ENCODE peak calls at places on chromosomes 5 and 9, in six cellular contexts. P, S, J, E, G and R are unnamed samples.

GRCh38 chr5:82749453-82749852 is 327.7 kb downstream of the TMEM167A start:
- DNase-seq in J (no peak), S (no peak), G (no peak), P (no peak), E (no peak), R (no peak)

GRCh38 chr5:138653502-138653901 is 78.3 kb upstream of the HSPA9 start:
- DNase-seq in P (peak), E (no peak), G (no peak), S (no peak), J (no peak), R (peak)

GRCh38 chr9:110029422-110029814 is 178.5 kb downstream of the C9orf152 start:
- DNase-seq in G (no peak), S (no peak), J (no peak), E (peak), P (no peak), R (peak)

GRCh38 chr5:149749481-149750365 is 19.6 kb downstream of the PPARGC1B start:
- DNase-seq in P (no peak), S (no peak), G (no peak), J (no peak), E (no peak), R (no peak)

GRCh38 chr5:52710310-52710971 is 77.3 kb upstream of the ITGA1 start:
- DNase-seq in S (no peak), P (no peak), E (no peak), J (no peak), G (no peak), R (no peak)

GRCh38 chr9:97992219-97992618 is 9.1 kb downstream of the ANP32B start:
- DNase-seq in S (no peak), J (no peak), E (no peak), P (no peak), G (no peak), R (no peak)

GRCh38 chr5:110356687-110357086 is 369.8 kb downstream of the TMEM232 start:
- DNase-seq in P (no peak), J (no peak), S (no peak), G (no peak), E (no peak), R (no peak)

GRCh38 chr5:149210229-149210628 is 61.4 kb upstream of the AFAP1L1 start:
- DNase-seq in J (no peak), G (no peak), P (no peak), E (no peak), S (no peak), R (no peak)

GRCh38 chr5:59575648-59576290 is 317.8 kb downstream of the PDE4D start:
- DNase-seq in S (no peak), G (no peak), J (no peak), P (no peak), E (no peak), R (no peak)

GRCh38 chr5:179820483-179821297 is at the start of gene SQSTM1:
- DNase-seq in P (peak), J (peak), S (peak), E (peak), G (peak), R (peak)

GRCh38 chr5:16520806-16521205 is 55.2 kb upstream of the ZNF622 start:
- DNase-seq in G (no peak), P (peak), S (peak), E (no peak), J (no peak), R (no peak)

GRCh38 chr9:123318961-123319421 is 37.0 kb upstream of the CRB2 start:
- DNase-seq in E (no peak), P (peak), G (no peak), J (no peak), S (no peak), R (no peak)

GRCh38 chr9:129351058-129351641 is 173.1 kb upstream of the IER5L start:
- DNase-seq in P (no peak), G (no peak), E (no peak), J (no peak), S (no peak), R (peak)

GRCh38 chr5:96344678-96345612 is 88.1 kb downstream of the PCSK1 start:
- DNase-seq in S (peak), J (no peak), E (peak), G (no peak), P (peak), R (peak)